ENCODE peak calls at places on chromosome 7, in four cellular contexts. One of them, this sample, is unnamed.

GRCh38 chr7:115005942-115006341 is 84.0 kb downstream of the MDFIC start:
- DNase-seq in hepatocyte: peak; percentile 66
- DNase-seq in HCT116: no peak
- DNase-seq in OCI-LY7: no peak
- DNase-seq in this sample: no peak

GRCh38 chr7:142338633-142339501 is 81.0 kb upstream of the PRSS58 start:
- DNase-seq in OCI-LY7: no peak
- DNase-seq in HCT116: peak; percentile 48
- DNase-seq in hepatocyte: no peak
- DNase-seq in this sample: no peak

GRCh38 chr7:95725170-95725569 is 47.2 kb upstream of the DYNC1I1 start:
- DNase-seq in HCT116: no peak
- DNase-seq in hepatocyte: no peak
- DNase-seq in OCI-LY7: no peak
- DNase-seq in this sample: no peak

GRCh38 chr7:26202019-26202985 is 757 bp downstream of the CBX3 start:
- DNase-seq in HCT116: no peak
- DNase-seq in hepatocyte: peak; percentile 79
- DNase-seq in OCI-LY7: peak; percentile 62
- DNase-seq in this sample: peak; percentile 85

GRCh38 chr7:64807731-64808365 is 13.6 kb downstream of the ZNF138 start:
- DNase-seq in OCI-LY7: no peak
- DNase-seq in hepatocyte: no peak
- DNase-seq in HCT116: no peak
- DNase-seq in this sample: no peak

GRCh38 chr7:73718438-73718881 is 1.0 kb downstream of the STX1A start:
- DNase-seq in HCT116: no peak
- DNase-seq in hepatocyte: peak; percentile 30
- DNase-seq in OCI-LY7: no peak
- DNase-seq in this sample: peak; percentile 57

GRCh38 chr7:71871446-71871845 is 540.7 kb downstream of the CALN1 start:
- DNase-seq in HCT116: no peak
- DNase-seq in OCI-LY7: no peak
- DNase-seq in hepatocyte: no peak
- DNase-seq in this sample: peak; percentile 11

GRCh38 chr7:122412886-122413285 is 108.3 kb upstream of the FEZF1 start:
- DNase-seq in HCT116: no peak
- DNase-seq in hepatocyte: peak; percentile 50
- DNase-seq in OCI-LY7: no peak
- DNase-seq in this sample: no peak

GRCh38 chr7:11181590-11181989 is 207.9 kb downstream of the PHF14 start:
- DNase-seq in HCT116: no peak
- DNase-seq in OCI-LY7: no peak
- DNase-seq in hepatocyte: no peak
- DNase-seq in this sample: no peak

GRCh38 chr7:10973942-10974716 is 457 bp downstream of the PHF14 start:
- DNase-seq in hepatocyte: peak; percentile 53
- DNase-seq in HCT116: no peak
- DNase-seq in OCI-LY7: peak; percentile 41
- DNase-seq in this sample: peak; percentile 83

GRCh38 chr7:88368686-88369085 is 62.0 kb upstream of the STEAP4 start:
- DNase-seq in OCI-LY7: no peak
- DNase-seq in hepatocyte: no peak
- DNase-seq in HCT116: no peak
- DNase-seq in this sample: no peak

GRCh38 chr7:116232402-116232749 is 22.0 kb downstream of the TES start:
- DNase-seq in HCT116: no peak
- DNase-seq in OCI-LY7: no peak
- DNase-seq in hepatocyte: no peak
- DNase-seq in this sample: no peak

GRCh38 chr7:2040201-2040892 is 192.4 kb downstream of the MAD1L1 start:
- DNase-seq in hepatocyte: no peak
- DNase-seq in OCI-LY7: no peak
- DNase-seq in HCT116: no peak
- DNase-seq in this sample: peak; percentile 23

GRCh38 chr7:2037301-2037804 is 195.4 kb downstream of the MAD1L1 start:
- DNase-seq in OCI-LY7: no peak
- DNase-seq in hepatocyte: no peak
- DNase-seq in HCT116: no peak
- DNase-seq in this sample: peak; percentile 10

GRCh38 chr7:2040893-2041270 is 191.9 kb downstream of the MAD1L1 start:
- DNase-seq in HCT116: no peak
- DNase-seq in hepatocyte: no peak
- DNase-seq in OCI-LY7: peak; percentile 53
- DNase-seq in this sample: peak; percentile 27

GRCh38 chr7:2037805-2038635 is 194.7 kb downstream of the MAD1L1 start:
- DNase-seq in HCT116: no peak
- DNase-seq in hepatocyte: no peak
- DNase-seq in OCI-LY7: peak; percentile 47
- DNase-seq in this sample: no peak

DNA sequence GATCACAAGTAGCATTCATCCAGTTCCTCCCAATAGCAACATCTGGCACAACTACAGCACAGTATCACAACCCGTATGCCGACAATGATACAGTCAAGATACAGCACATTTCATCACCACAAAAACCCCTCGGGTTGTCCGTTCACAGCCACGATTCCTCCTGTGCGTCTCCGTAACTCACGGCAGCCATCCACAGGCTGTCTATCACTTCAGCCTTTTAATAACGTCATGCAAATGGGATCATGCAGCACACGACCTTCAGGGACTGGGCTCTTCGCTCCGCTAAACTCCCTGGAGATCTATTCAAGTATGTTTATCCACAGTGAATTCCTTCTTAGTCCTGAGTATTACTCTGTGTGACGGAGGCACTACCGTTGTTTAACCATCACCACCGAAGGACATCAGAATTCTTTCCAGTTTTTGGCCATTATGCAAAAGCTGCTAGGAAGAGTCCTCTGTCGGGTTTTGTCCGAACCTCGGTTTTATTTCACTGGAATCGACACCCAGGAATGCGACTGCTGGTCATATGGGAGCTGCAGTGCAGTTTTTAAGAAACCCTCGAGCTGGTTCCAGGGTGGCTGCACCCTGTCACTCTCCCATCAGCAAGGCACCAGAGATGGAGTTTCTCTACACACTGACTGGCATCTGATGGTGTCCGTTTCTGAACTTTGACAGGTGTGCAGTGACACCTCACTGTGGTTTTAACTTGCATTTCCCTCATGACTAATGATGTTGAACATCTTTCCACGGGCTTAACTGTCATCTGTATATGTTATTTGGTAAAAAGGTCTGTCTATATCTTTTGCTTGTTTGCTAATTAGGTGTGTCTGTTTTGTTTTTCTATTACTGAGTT is 193.6 kb downstream of the MAD1L1 start:
- DNase-seq in HCT116: no peak
- DNase-seq in hepatocyte: no peak
- DNase-seq in OCI-LY7: peak; percentile 73
- DNase-seq in this sample: peak; percentile 26
- TF ChIP-seq EZH2phosphoT487 in HCT116: no peak
- TF ChIP-seq EZH2phosphoT487 in hepatocyte: no peak
- TF ChIP-seq EZH2phosphoT487 in OCI-LY7: no peak
- TF ChIP-seq EZH2phosphoT487 in this sample: no peak

GRCh38 chr7:2165610-2166594 is 66.8 kb downstream of the MAD1L1 start:
- DNase-seq in OCI-LY7: peak; percentile 42
- DNase-seq in HCT116: no peak
- DNase-seq in hepatocyte: no peak
- DNase-seq in this sample: peak; percentile 33
- TF ChIP-seq EZH2phosphoT487 in OCI-LY7: no peak
- TF ChIP-seq EZH2phosphoT487 in HCT116: no peak
- TF ChIP-seq EZH2phosphoT487 in hepatocyte: no peak
- TF ChIP-seq EZH2phosphoT487 in this sample: no peak

GRCh38 chr7:30900053-30900452 is 11.6 kb upstream of the AQP1 start:
- DNase-seq in HCT116: no peak
- DNase-seq in OCI-LY7: no peak
- DNase-seq in hepatocyte: no peak
- DNase-seq in this sample: no peak
- TF ChIP-seq EZH2phosphoT487 in HCT116: no peak
- TF ChIP-seq EZH2phosphoT487 in OCI-LY7: no peak
- TF ChIP-seq EZH2phosphoT487 in hepatocyte: no peak
- TF ChIP-seq EZH2phosphoT487 in this sample: no peak

GRCh38 chr7:136883046-136883445 is 14.6 kb downstream of the CHRM2 start:
- DNase-seq in OCI-LY7: no peak
- DNase-seq in hepatocyte: no peak
- DNase-seq in HCT116: no peak
- DNase-seq in this sample: no peak
- TF ChIP-seq EZH2phosphoT487 in OCI-LY7: no peak
- TF ChIP-seq EZH2phosphoT487 in hepatocyte: no peak
- TF ChIP-seq EZH2phosphoT487 in HCT116: no peak
- TF ChIP-seq EZH2phosphoT487 in this sample: no peak

GRCh38 chr7:91772100-91772794 is 108.3 kb downstream of the MTERF1 start:
- DNase-seq in OCI-LY7: no peak
- DNase-seq in HCT116: no peak
- DNase-seq in hepatocyte: no peak
- DNase-seq in this sample: no peak
- TF ChIP-seq EZH2phosphoT487 in OCI-LY7: no peak
- TF ChIP-seq EZH2phosphoT487 in HCT116: no peak
- TF ChIP-seq EZH2phosphoT487 in hepatocyte: no peak
- TF ChIP-seq EZH2phosphoT487 in this sample: no peak

DNA sequence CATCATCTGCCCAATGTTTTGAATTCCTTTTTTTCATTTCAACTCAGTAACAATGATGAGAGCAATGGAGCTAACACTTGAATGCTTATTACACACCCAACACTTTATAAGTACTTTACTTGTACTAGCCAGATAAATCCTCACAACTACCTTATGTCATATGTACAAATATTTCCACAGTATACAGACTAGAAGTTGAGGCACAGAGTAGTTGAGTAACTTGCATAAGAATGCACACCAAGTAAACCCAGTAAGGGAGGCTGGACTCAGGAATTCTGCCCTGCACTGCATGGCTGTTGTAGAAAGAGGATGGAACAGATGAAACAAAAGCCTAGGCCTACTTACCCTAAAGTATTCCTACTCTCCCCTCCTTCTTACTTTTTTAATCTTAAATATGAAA is 15.8 kb downstream of the DPY19L1 start:
- DNase-seq in HCT116: no peak
- DNase-seq in OCI-LY7: no peak
- DNase-seq in hepatocyte: no peak
- DNase-seq in this sample: no peak
- TF ChIP-seq EZH2phosphoT487 in HCT116: no peak
- TF ChIP-seq EZH2phosphoT487 in OCI-LY7: no peak
- TF ChIP-seq EZH2phosphoT487 in hepatocyte: no peak
- TF ChIP-seq EZH2phosphoT487 in this sample: no peak

DNA sequence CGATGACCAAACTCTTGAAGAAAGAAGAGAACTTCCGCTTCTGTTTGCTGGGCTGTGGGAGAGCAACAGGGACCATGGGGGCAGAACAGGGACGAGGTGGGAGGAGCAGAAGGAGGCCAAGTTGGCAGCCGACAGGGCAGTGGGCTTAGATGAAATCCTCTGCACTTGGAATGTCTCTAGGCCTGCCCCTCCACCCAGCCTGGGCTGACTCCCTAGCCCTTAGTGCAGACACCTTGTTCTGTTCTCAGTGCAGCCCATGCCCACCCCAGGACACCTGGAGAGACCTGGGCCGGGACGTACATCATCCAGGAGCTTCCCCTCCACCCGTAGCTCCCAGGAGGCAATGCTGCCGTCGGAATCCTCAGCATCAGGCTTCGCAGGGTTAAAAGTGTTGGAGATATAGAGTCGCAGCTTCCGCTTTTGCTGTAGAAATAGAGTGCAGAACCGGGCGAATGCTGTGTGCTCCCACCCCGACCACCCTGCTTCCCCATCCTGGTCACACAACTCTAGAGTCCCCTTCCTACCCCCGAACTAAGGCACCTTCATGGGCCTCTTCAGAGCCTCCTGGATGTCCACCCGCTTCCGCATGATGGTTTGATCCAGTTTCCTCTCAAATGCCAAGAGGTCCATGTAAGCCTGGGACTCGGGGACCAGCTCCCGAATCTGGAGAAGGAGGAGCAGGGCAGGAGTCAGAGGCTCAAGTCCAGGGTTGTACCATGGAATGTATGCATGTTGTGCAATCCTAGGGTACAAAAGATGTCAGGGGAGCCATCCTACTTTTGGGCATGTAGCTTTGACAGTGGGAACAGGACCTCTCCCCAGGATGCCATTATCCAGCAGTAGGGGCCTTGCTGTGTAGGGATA is 6.1 kb downstream of the SMARCD3 start:
- DNase-seq in OCI-LY7: no peak
- DNase-seq in HCT116: no peak
- DNase-seq in hepatocyte: no peak
- DNase-seq in this sample: no peak
- TF ChIP-seq EZH2phosphoT487 in OCI-LY7: no peak
- TF ChIP-seq EZH2phosphoT487 in HCT116: no peak
- TF ChIP-seq EZH2phosphoT487 in hepatocyte: no peak
- TF ChIP-seq EZH2phosphoT487 in this sample: no peak

DNA sequence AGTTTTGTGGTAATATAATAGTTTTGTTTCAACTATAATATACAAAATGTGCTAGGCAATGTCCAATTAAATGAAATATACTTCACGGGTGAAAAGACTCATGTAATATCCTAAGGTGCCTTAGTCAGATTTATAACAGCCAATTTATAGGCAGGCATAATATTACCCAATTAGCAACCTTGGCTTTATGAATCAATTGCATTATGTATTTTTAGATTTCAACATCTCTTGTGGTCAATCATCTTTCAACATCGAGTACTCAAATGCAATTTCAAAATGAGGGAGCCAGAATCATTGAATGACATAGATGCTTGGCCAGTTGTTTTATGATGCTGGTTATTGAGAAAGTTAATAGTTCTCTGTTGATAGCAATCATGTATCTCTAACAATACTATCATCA is 110.3 kb upstream of the SP8 start:
- DNase-seq in hepatocyte: no peak
- DNase-seq in OCI-LY7: no peak
- DNase-seq in HCT116: no peak
- DNase-seq in this sample: no peak
- TF ChIP-seq EZH2phosphoT487 in hepatocyte: no peak
- TF ChIP-seq EZH2phosphoT487 in OCI-LY7: no peak
- TF ChIP-seq EZH2phosphoT487 in HCT116: no peak
- TF ChIP-seq EZH2phosphoT487 in this sample: no peak

This sample was measured in SK-N-SH.